ENCODE peak calls at places on chromosomes 1 and 21, in six cellular contexts. One of them, this sample, is unnamed.

GRCh38 chr1:155326659-155327058 is 6.0 kb downstream of the RUSC1 start:
- DNase-seq in kidney: peak
- DNase-seq in IMR-90: no peak
- DNase-seq in endothelial cell of umbilical vein: no peak
- DNase-seq in heart right ventricle: no peak
- DNase-seq in CD8-positive, alpha-beta memory T cell: no peak
- DNase-seq in this sample: no peak

GRCh38 chr1:175317795-175318194 is 125.2 kb upstream of the KIAA0040 start:
- DNase-seq in kidney: no peak
- DNase-seq in IMR-90: no peak
- DNase-seq in endothelial cell of umbilical vein: peak
- DNase-seq in heart right ventricle: peak
- DNase-seq in CD8-positive, alpha-beta memory T cell: no peak
- DNase-seq in this sample: no peak

GRCh38 chr1:53265581-53265980 is 27.3 kb upstream of the MAGOH start:
- DNase-seq in kidney: no peak
- DNase-seq in IMR-90: no peak
- DNase-seq in endothelial cell of umbilical vein: no peak
- DNase-seq in heart right ventricle: no peak
- DNase-seq in CD8-positive, alpha-beta memory T cell: no peak
- DNase-seq in this sample: no peak

GRCh38 chr1:97806996-97807395 is 113.8 kb downstream of the DPYD start:
- DNase-seq in kidney: no peak
- DNase-seq in IMR-90: no peak
- DNase-seq in endothelial cell of umbilical vein: no peak
- DNase-seq in heart right ventricle: no peak
- DNase-seq in CD8-positive, alpha-beta memory T cell: no peak
- DNase-seq in this sample: no peak

GRCh38 chr1:157154940-157155514 is 16.8 kb upstream of the ETV3 start:
- DNase-seq in kidney: peak
- DNase-seq in IMR-90: peak
- DNase-seq in endothelial cell of umbilical vein: peak
- DNase-seq in heart right ventricle: peak
- DNase-seq in CD8-positive, alpha-beta memory T cell: no peak
- DNase-seq in this sample: peak

GRCh38 chr21:38729745-38730401 is 75.9 kb upstream of the ETS2 start:
- DNase-seq in kidney: no peak
- DNase-seq in IMR-90: peak
- DNase-seq in endothelial cell of umbilical vein: no peak
- DNase-seq in heart right ventricle: no peak
- DNase-seq in CD8-positive, alpha-beta memory T cell: no peak
- DNase-seq in this sample: no peak

GRCh38 chr1:175628548-175629317 is 114.7 kb downstream of the TNR start:
- DNase-seq in kidney: no peak
- DNase-seq in IMR-90: no peak
- DNase-seq in endothelial cell of umbilical vein: no peak
- DNase-seq in heart right ventricle: peak
- DNase-seq in CD8-positive, alpha-beta memory T cell: no peak
- DNase-seq in this sample: no peak

GRCh38 chr1:155321577-155322497 is 1.1 kb downstream of the RUSC1 start:
- DNase-seq in kidney: no peak
- DNase-seq in IMR-90: no peak
- DNase-seq in endothelial cell of umbilical vein: peak
- DNase-seq in heart right ventricle: no peak
- DNase-seq in CD8-positive, alpha-beta memory T cell: no peak
- DNase-seq in this sample: no peak

GRCh38 chr1:16128338-16128741 is 27.5 kb downstream of the EPHA2 start:
- DNase-seq in kidney: peak
- DNase-seq in IMR-90: no peak
- DNase-seq in endothelial cell of umbilical vein: no peak
- DNase-seq in heart right ventricle: peak
- DNase-seq in CD8-positive, alpha-beta memory T cell: no peak
- DNase-seq in this sample: no peak

GRCh38 chr1:206739411-206740076 is 31.0 kb upstream of the IL19 start:
- DNase-seq in kidney: no peak
- DNase-seq in IMR-90: peak
- DNase-seq in endothelial cell of umbilical vein: no peak
- DNase-seq in heart right ventricle: no peak
- DNase-seq in CD8-positive, alpha-beta memory T cell: peak
- DNase-seq in this sample: no peak

GRCh38 chr21:21813295-21813694 is 815.1 kb downstream of the NCAM2 start:
- DNase-seq in kidney: no peak
- DNase-seq in IMR-90: no peak
- DNase-seq in endothelial cell of umbilical vein: no peak
- DNase-seq in heart right ventricle: no peak
- DNase-seq in CD8-positive, alpha-beta memory T cell: no peak
- DNase-seq in this sample: no peak

GRCh38 chr1:175984813-175985212 is 222.3 kb downstream of the COP1 start:
- DNase-seq in kidney: no peak
- DNase-seq in IMR-90: no peak
- DNase-seq in endothelial cell of umbilical vein: no peak
- DNase-seq in heart right ventricle: no peak
- DNase-seq in CD8-positive, alpha-beta memory T cell: no peak
- DNase-seq in this sample: no peak

GRCh38 chr1:42777860-42778259 is 6.9 kb upstream of the TMEM269 start:
- DNase-seq in kidney: no peak
- DNase-seq in IMR-90: peak
- DNase-seq in endothelial cell of umbilical vein: peak
- DNase-seq in heart right ventricle: no peak
- DNase-seq in CD8-positive, alpha-beta memory T cell: peak
- DNase-seq in this sample: no peak

GRCh38 chr1:186605762-186606350 is 74.4 kb downstream of the PTGS2 start:
- DNase-seq in kidney: no peak
- DNase-seq in IMR-90: peak
- DNase-seq in endothelial cell of umbilical vein: peak
- DNase-seq in heart right ventricle: peak
- DNase-seq in CD8-positive, alpha-beta memory T cell: no peak
- DNase-seq in this sample: no peak

GRCh38 chr1:237927198-237927597 is 36.5 kb upstream of the ZP4 start:
- DNase-seq in kidney: peak
- DNase-seq in IMR-90: no peak
- DNase-seq in endothelial cell of umbilical vein: no peak
- DNase-seq in heart right ventricle: no peak
- DNase-seq in CD8-positive, alpha-beta memory T cell: no peak
- DNase-seq in this sample: no peak

GRCh38 chr1:222987616-222988015 is 155.4 kb downstream of the TLR5 start:
- DNase-seq in kidney: no peak
- DNase-seq in IMR-90: no peak
- DNase-seq in endothelial cell of umbilical vein: no peak
- DNase-seq in heart right ventricle: no peak
- DNase-seq in CD8-positive, alpha-beta memory T cell: no peak
- DNase-seq in this sample: no peak

GRCh38 chr1:15155760-15156743 is 2.5 kb downstream of the TMEM51 start:
- DNase-seq in kidney: no peak
- DNase-seq in IMR-90: no peak
- DNase-seq in endothelial cell of umbilical vein: no peak
- DNase-seq in heart right ventricle: no peak
- DNase-seq in CD8-positive, alpha-beta memory T cell: no peak
- DNase-seq in this sample: peak

GRCh38 chr21:15164678-15165303 is 100.0 kb upstream of the NRIP1 start:
- DNase-seq in kidney: no peak
- DNase-seq in IMR-90: no peak
- DNase-seq in endothelial cell of umbilical vein: no peak
- DNase-seq in heart right ventricle: no peak
- DNase-seq in CD8-positive, alpha-beta memory T cell: no peak
- DNase-seq in this sample: no peak

GRCh38 chr1:151590961-151591360 is 20.9 kb upstream of the SNX27 start:
- DNase-seq in kidney: no peak
- DNase-seq in IMR-90: no peak
- DNase-seq in endothelial cell of umbilical vein: no peak
- DNase-seq in heart right ventricle: no peak
- DNase-seq in CD8-positive, alpha-beta memory T cell: no peak
- DNase-seq in this sample: no peak

DNA sequence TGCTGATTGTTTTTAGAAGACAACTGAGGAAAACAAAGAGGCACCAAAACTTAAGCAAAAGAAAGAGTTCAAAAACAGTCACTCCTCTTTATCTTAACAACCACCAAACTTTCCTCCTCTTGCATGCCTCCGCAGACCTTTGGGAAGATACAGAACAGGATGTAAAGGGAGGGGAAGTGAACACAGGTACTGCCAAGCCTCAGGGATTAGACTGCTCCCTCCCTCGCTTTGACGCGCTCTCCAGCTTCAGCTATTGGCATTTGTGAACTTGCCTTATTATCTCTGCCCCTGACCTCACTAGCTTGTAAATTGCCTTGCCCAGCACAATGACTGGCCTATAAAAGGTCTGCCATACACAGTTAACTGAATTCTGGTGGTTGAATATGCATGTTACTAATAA is 4.8 kb upstream of the SRP9 start:
- DNase-seq in kidney: no peak
- DNase-seq in IMR-90: no peak
- DNase-seq in endothelial cell of umbilical vein: no peak
- DNase-seq in heart right ventricle: no peak
- DNase-seq in CD8-positive, alpha-beta memory T cell: no peak
- DNase-seq in this sample: no peak
- H3K27ac ChIP-seq in kidney: no peak
- H3K27ac ChIP-seq in IMR-90: peak
- H3K27ac ChIP-seq in endothelial cell of umbilical vein: no peak
- H3K27ac ChIP-seq in heart right ventricle: peak
- H3K27ac ChIP-seq in CD8-positive, alpha-beta memory T cell: no peak
- H3K27ac ChIP-seq in this sample: peak

DNA sequence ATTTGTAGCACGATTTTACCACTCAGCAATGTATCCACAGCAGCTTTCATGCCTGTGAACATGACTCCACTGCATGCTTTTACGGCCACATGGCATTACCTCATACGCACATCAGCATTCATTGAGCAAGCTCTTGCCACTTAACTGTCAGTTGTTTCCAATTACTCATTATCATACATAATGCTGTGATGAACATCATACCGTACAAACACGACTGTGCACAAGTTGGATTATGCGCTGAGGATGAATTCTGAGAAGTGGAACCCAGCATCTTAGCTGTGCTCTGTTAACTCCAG is 9.6 kb downstream of the UMODL1 start:
- DNase-seq in kidney: no peak
- DNase-seq in IMR-90: peak
- DNase-seq in endothelial cell of umbilical vein: no peak
- DNase-seq in heart right ventricle: no peak
- DNase-seq in CD8-positive, alpha-beta memory T cell: no peak
- DNase-seq in this sample: no peak
- H3K27ac ChIP-seq in kidney: no peak
- H3K27ac ChIP-seq in IMR-90: no peak
- H3K27ac ChIP-seq in endothelial cell of umbilical vein: no peak
- H3K27ac ChIP-seq in heart right ventricle: no peak
- H3K27ac ChIP-seq in CD8-positive, alpha-beta memory T cell: no peak
- H3K27ac ChIP-seq in this sample: no peak

GRCh38 chr1:226891346-226891745 is 20.9 kb downstream of the PSEN2 start:
- DNase-seq in kidney: no peak
- DNase-seq in IMR-90: no peak
- DNase-seq in endothelial cell of umbilical vein: no peak
- DNase-seq in heart right ventricle: no peak
- DNase-seq in CD8-positive, alpha-beta memory T cell: no peak
- DNase-seq in this sample: no peak
- H3K27ac ChIP-seq in kidney: peak
- H3K27ac ChIP-seq in IMR-90: no peak
- H3K27ac ChIP-seq in endothelial cell of umbilical vein: no peak
- H3K27ac ChIP-seq in heart right ventricle: peak
- H3K27ac ChIP-seq in CD8-positive, alpha-beta memory T cell: no peak
- H3K27ac ChIP-seq in this sample: no peak

DNA sequence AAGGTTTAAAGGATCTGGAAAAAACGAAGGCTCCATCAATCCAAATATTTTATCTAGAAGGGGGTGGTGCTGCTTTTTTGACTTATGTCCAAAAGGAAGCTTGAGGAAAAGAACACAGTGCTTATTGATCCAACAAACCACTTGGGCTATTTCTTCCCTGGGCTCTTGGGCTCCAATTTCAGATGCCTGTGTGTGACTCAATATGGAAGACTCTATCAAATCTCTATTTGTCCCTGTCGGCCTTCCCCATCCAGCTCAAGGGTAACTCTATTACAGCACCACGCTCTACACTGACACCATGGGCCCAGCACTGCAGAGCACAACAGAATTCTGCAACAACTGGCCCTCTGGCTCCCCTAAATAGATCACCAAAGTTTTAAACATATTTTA is 51.7 kb downstream of the CAPZB start:
- DNase-seq in kidney: no peak
- DNase-seq in IMR-90: peak
- DNase-seq in endothelial cell of umbilical vein: no peak
- DNase-seq in heart right ventricle: no peak
- DNase-seq in CD8-positive, alpha-beta memory T cell: no peak
- DNase-seq in this sample: no peak
- H3K27ac ChIP-seq in kidney: no peak
- H3K27ac ChIP-seq in IMR-90: peak
- H3K27ac ChIP-seq in endothelial cell of umbilical vein: no peak
- H3K27ac ChIP-seq in heart right ventricle: peak
- H3K27ac ChIP-seq in CD8-positive, alpha-beta memory T cell: no peak
- H3K27ac ChIP-seq in this sample: peak

GRCh38 chr1:153805042-153805745 is 30.0 kb downstream of the SLC27A3 start:
- DNase-seq in kidney: no peak
- DNase-seq in IMR-90: peak
- DNase-seq in endothelial cell of umbilical vein: peak
- DNase-seq in heart right ventricle: peak
- DNase-seq in CD8-positive, alpha-beta memory T cell: peak
- DNase-seq in this sample: peak

GRCh38 chr1:153804112-153804511 is 28.9 kb downstream of the SLC27A3 start:
- DNase-seq in kidney: no peak
- DNase-seq in IMR-90: no peak
- DNase-seq in endothelial cell of umbilical vein: no peak
- DNase-seq in heart right ventricle: no peak
- DNase-seq in CD8-positive, alpha-beta memory T cell: no peak
- DNase-seq in this sample: no peak

GRCh38 chr1:153801028-153801625 is 25.9 kb downstream of the SLC27A3 start:
- DNase-seq in kidney: no peak
- DNase-seq in IMR-90: no peak
- DNase-seq in endothelial cell of umbilical vein: no peak
- DNase-seq in heart right ventricle: no peak
- DNase-seq in CD8-positive, alpha-beta memory T cell: no peak
- DNase-seq in this sample: peak

GRCh38 chr1:153801786-153802697 is 26.8 kb downstream of the SLC27A3 start:
- DNase-seq in kidney: no peak
- DNase-seq in IMR-90: no peak
- DNase-seq in endothelial cell of umbilical vein: no peak
- DNase-seq in heart right ventricle: no peak
- DNase-seq in CD8-positive, alpha-beta memory T cell: no peak
- DNase-seq in this sample: peak

DNA sequence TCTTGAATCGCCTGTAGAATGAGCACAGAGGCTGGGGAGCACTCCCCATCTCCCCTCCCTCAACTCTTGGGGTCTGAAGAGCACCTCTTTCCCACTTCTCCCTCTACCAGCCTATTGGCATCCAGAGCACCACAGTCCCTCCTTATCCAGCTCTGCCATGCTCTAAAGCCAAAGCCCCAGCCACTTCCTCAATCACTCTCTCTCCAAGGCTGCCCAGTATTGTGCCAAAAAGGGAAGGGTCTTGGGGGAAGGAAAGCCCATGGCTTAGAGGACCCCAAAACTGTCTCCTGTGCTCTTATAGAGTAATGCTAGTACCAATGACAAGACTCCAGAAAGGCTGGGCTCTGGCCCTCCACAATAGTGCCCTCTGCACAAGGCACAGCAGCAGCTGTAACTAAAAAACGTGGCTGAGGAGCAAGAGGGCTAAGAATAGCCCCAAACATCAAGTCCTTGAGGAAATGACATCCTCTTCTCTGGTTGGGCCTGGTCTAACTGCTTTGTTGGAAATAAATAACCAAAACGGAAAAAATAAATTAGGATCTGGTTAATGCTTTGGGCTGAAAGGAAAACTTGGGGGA is 28.4 kb downstream of the SLC27A3 start:
- DNase-seq in kidney: no peak
- DNase-seq in IMR-90: no peak
- DNase-seq in endothelial cell of umbilical vein: no peak
- DNase-seq in heart right ventricle: no peak
- DNase-seq in CD8-positive, alpha-beta memory T cell: no peak
- DNase-seq in this sample: no peak
- H3K27ac ChIP-seq in kidney: peak
- H3K27ac ChIP-seq in IMR-90: no peak
- H3K27ac ChIP-seq in endothelial cell of umbilical vein: no peak
- H3K27ac ChIP-seq in heart right ventricle: peak
- H3K27ac ChIP-seq in CD8-positive, alpha-beta memory T cell: no peak
- H3K27ac ChIP-seq in this sample: peak